ENCODE peak calls at places on chromosomes 2 and 18, in five cellular contexts. Q is esophagus squamous epithelium; Z is stromal cell of bone marrow; M is stimulated activated CD8-positive, alpha-beta memory T cell treated with anti-CD3 and anti-CD28 coated beads, Interleukin-4, amount 100 ng/mL, for 1 hour; P is cardiac septum. W is an unnamed sample.

GRCh38 chr2:236633764-236634163 is 64.1 kb downstream of the ACKR3 start:
- DNase-seq in Q (no peak), M (no peak), P (peak; percentile 41), Z (no peak), W (no peak)

GRCh38 chr2:199409705-199410104 is 48.0 kb downstream of the SATB2 start:
- DNase-seq in M (no peak), Z (no peak), Q (no peak), P (no peak), W (no peak)

GRCh38 chr2:28624798-28625701 is 126.6 kb upstream of the PPP1CB start:
- DNase-seq in P (no peak), M (no peak), Q (no peak), Z (no peak), W (peak; percentile 44)

GRCh38 chr2:56587456-56587855 is 403.7 kb downstream of the CCDC85A start:
- DNase-seq in P (no peak), M (no peak), Q (no peak), Z (no peak), W (no peak)

GRCh38 chr2:120244656-120245519 is 7.8 kb upstream of the RALB start:
- DNase-seq in P (peak; percentile 65), Q (no peak), Z (no peak), M (no peak), W (no peak)

GRCh38 chr2:207254526-207255464 is 89.0 kb upstream of the KLF7 start:
- DNase-seq in Q (no peak), Z (no peak), P (no peak), M (no peak), W (no peak)

GRCh38 chr2:223238301-223238700 is 186.3 kb downstream of the KCNE4 start:
- DNase-seq in Q (no peak), P (no peak), Z (no peak), M (no peak), W (no peak)

GRCh38 chr2:30265441-30266015 is 34.2 kb downstream of the LBH start:
- DNase-seq in Q (no peak), P (no peak), M (no peak), Z (peak; percentile 53), W (no peak)

GRCh38 chr18:3449702-3450357 is at the start of gene TGIF1:
- DNase-seq in M (no peak), Q (peak; percentile 45), P (peak; percentile 88), Z (peak; percentile 57), W (no peak)

GRCh38 chr18:809985-810642 is 1.9 kb downstream of the YES1 start:
- DNase-seq in Z (no peak), P (no peak), M (no peak), Q (no peak), W (no peak)

GRCh38 chr2:165902929-165903328 is 50.6 kb downstream of the TTC21B start:
- DNase-seq in P (no peak), Z (peak; percentile 13), Q (no peak), M (no peak), W (no peak)

GRCh38 chr2:157684940-157685466 is 56.3 kb upstream of the ACVR1C start:
- DNase-seq in Z (no peak), M (no peak), Q (no peak), P (no peak), W (no peak)

GRCh38 chr2:162233197-162233596 is 10.0 kb downstream of the FAP start:
- DNase-seq in P (no peak), Z (peak; percentile 74), Q (no peak), M (no peak), W (no peak)

GRCh38 chr2:191625016-191625415 is 52.9 kb upstream of the NABP1 start:
- DNase-seq in P (no peak), M (no peak), Q (no peak), Z (no peak), W (no peak)

GRCh38 chr2:26772064-26773001 is 8.2 kb downstream of the SLC35F6 start:
- DNase-seq in Q (peak; percentile 44), M (no peak), Z (peak; percentile 92), P (peak; percentile 93), W (no peak)